ENCODE peak calls at places on chromosomes 2 and 18, in four cellular contexts. U is prostate gland, E is IMR-90, I is tibial artery. Q is an unnamed sample.

GRCh38 chr2:58109481-58109880 is 62.9 kb downstream of the VRK2 start:
- DNase-seq in E (no peak), U (no peak), I (no peak), Q (no peak)

GRCh38 chr2:16461672-16462071 is 204.0 kb downstream of the CYRIA start:
- DNase-seq in E (no peak), U (no peak), I (no peak), Q (no peak)

GRCh38 chr2:109355192-109355843 is 226.3 kb downstream of the SH3RF3 start:
- DNase-seq in E (no peak), I (no peak), U (no peak), Q (no peak)

GRCh38 chr2:105581568-105581944 is 163.2 kb upstream of the NCK2 start:
- DNase-seq in E (no peak), U (no peak), I (no peak), Q (no peak)

GRCh38 chr18:68035709-68036522 is 519.4 kb upstream of the DSEL start:
- DNase-seq in I (no peak), E (peak; percentile 48), U (no peak), Q (no peak)

GRCh38 chr2:30349691-30350090 is 97.4 kb upstream of the LCLAT1 start:
- DNase-seq in U (no peak), E (no peak), I (no peak), Q (no peak)

GRCh38 chr2:142980246-142981068 is 103.0 kb downstream of the KYNU start:
- DNase-seq in I (no peak), E (peak; percentile 75), U (no peak), Q (no peak)

GRCh38 chr2:74002515-74003391 is 18.0 kb downstream of the TET3 start:
- DNase-seq in E (peak; percentile 83), U (peak; percentile 78), I (peak; percentile 85), Q (peak; percentile 94)

GRCh38 chr2:60539177-60539576 is 14.3 kb downstream of the BCL11A start:
- DNase-seq in E (no peak), I (no peak), U (no peak), Q (no peak)
- H3K27me3 ChIP-seq in E (peaks cover 25% of the 10 kb centered on the region), I (peaks cover 35% of the 10 kb centered on the region), U (no peaks in the 10 kb centered on the region), Q (peaks cover 13% of the 10 kb centered on the region)

DNA sequence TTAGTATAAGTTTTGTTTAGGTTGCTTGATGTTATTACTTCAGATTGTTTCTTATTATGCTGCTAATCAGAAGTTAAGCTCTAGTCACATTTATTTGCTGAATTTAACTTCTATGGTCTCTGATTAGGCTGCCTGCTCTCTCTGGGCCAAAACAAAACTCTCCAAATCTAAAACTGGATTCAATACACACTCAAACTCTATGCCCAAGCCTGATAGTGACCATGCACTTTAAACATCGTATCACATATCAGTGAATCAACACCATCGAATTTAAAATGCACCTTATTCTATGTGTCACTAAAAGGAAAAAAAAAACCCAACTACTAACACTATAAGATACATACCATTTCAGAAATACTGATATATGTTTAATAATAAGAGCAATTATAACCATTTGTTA is 76.9 kb upstream of the FRZB start:
- DNase-seq in I (no peak), E (no peak), U (no peak), Q (no peak)
- H3K36me3 ChIP-seq in I (peaks cover 46% of the 10 kb centered on the region), E (peaks cover 13% of the 10 kb centered on the region), U (no peaks in the 10 kb centered on the region), Q (peaks cover 7% of the 10 kb centered on the region)

DNA sequence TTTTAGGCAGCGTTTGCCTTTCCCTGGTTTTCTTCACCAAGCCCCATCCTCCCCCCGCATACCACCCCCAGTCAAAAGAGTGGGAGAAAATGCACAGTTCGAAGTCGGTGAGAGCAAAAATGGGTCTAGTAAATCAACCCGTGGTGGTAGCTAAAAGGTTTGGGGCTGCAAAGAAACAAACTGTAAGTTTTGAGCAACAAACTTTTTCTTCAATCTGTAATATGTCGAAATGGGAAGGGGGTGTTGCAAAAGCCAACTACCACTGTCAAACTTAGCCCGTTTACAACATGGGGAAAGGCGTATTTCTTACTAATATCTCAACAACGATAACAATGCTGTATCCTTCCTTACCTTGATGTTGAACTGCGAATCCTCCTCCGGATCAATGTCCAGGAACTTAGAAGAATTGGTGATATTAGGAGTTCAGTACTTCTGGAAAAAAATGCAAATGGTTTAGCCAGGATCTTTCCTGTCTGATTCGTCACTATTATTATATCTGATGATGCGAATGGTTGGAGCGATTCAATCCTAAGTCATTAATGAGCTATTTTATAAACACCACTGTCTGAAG is 2.4 kb upstream of the SATB2 start:
- DNase-seq in I (no peak), E (peak; percentile 43), U (no peak), Q (no peak)
- H3K27me3 ChIP-seq in I (peaks cover 72% of the 10 kb centered on the region), E (peaks cover 16% of the 10 kb centered on the region), U (no peaks in the 10 kb centered on the region), Q (peaks cover 94% of the 10 kb centered on the region)

GRCh38 chr2:189466046-189466445 is 24.8 kb downstream of the WDR75 start:
- DNase-seq in E (no peak), I (no peak), U (no peak), Q (no peak)
- H3K36me3 ChIP-seq in E (peaks cover 30% of the 10 kb centered on the region), I (peaks cover 94% of the 10 kb centered on the region), U (no peaks in the 10 kb centered on the region), Q (peaks cover 97% of the 10 kb centered on the region)

GRCh38 chr2:120519469-120519868 is 173.5 kb downstream of the INHBB start:
- DNase-seq in I (no peak), U (no peak), E (no peak), Q (no peak)
- H3K27me3 ChIP-seq in I (peaks cover 20% of the 10 kb centered on the region), U (no peaks in the 10 kb centered on the region), E (peaks cover 52% of the 10 kb centered on the region), Q (no peaks in the 10 kb centered on the region)